ENCODE peak calls at places on chromosomes 13 and 19, in seven cellular contexts. J is H9, K is mucosa of gallbladder, V is ACHN, X is fibroblast of the aortic adventitia, M is HEK293T, P is activated T-cell treated with anti-CD3 and anti-CD28 coated beads for 1 hour. I is an unnamed sample.

GRCh38 chr13:59424661-59425060 is 739.1 kb downstream of the DIAPH3 start:
- DNase-seq in J (no peak), X (no peak), V (no peak), P (no peak), K (no peak), M (no peak), I (no peak)

GRCh38 chr13:44768233-44768632 is 192.1 kb upstream of the TSC22D1 start:
- DNase-seq in J (no peak), P (no peak), K (no peak), M (no peak), X (no peak), V (no peak), I (no peak)

GRCh38 chr19:17965370-17966114 is 1.4 kb upstream of the KCNN1 start:
- DNase-seq in K (no peak), X (no peak), P (no peak), V (no peak), J (no peak), M (no peak), I (no peak)

GRCh38 chr19:58356971-58357797 is 3.9 kb upstream of the A1BG start:
- DNase-seq in P (no peak), X (no peak), K (no peak), J (peak; percentile 45), M (no peak), V (no peak), I (no peak)

GRCh38 chr19:5216141-5216847 is 124.3 kb downstream of the PTPRS start:
- DNase-seq in P (no peak), J (no peak), K (no peak), X (no peak), V (no peak), M (no peak), I (no peak)

GRCh38 chr19:6577410-6578125 is 13.4 kb downstream of the CD70 start:
- DNase-seq in X (peak; percentile 30), K (no peak), M (no peak), P (no peak), V (no peak), J (peak; percentile 48), I (no peak)

GRCh38 chr13:98738213-98738612 is 14.3 kb downstream of the SLC15A1 start:
- DNase-seq in M (no peak), K (no peak), V (no peak), P (no peak), X (no peak), J (peak; percentile 62), I (no peak)

GRCh38 chr13:27194895-27195764 is 23.5 kb upstream of the USP12 start:
- DNase-seq in V (peak; percentile 90), J (peak; percentile 35), M (no peak), X (peak; percentile 94), P (no peak), K (peak; percentile 40), I (peak; percentile 88)

GRCh38 chr19:6056801-6057650 is 53.3 kb downstream of the RFX2 start:
- DNase-seq in P (no peak), X (peak; percentile 97), K (peak; percentile 74), V (peak; percentile 78), J (peak; percentile 39), M (no peak), I (peak; percentile 86)

GRCh38 chr19:41934849-41935374 is 6.7 kb upstream of the ERFL start:
- DNase-seq in J (peak; percentile 89), X (peak; percentile 53), V (peak; percentile 59), P (peak; percentile 71), M (peak; percentile 79), K (peak; percentile 49), I (peak; percentile 96)

GRCh38 chr19:44548736-44549135 is 19.3 kb upstream of the CEACAM20 start:
- DNase-seq in X (peak; percentile 66), V (peak; percentile 39), K (no peak), J (no peak), M (no peak), P (no peak), I (no peak)

GRCh38 chr13:39616087-39616694 is 13.2 kb upstream of the LHFPL6 start:
- DNase-seq in X (peak; percentile 82), V (peak; percentile 65), P (no peak), M (peak; percentile 78), J (peak; percentile 55), K (peak; percentile 51), I (peak; percentile 53)

GRCh38 chr13:57673197-57673596 is 41.7 kb downstream of the PCDH17 start:
- DNase-seq in V (no peak), X (no peak), K (no peak), M (no peak), J (no peak), P (no peak), I (no peak)

GRCh38 chr19:45816236-45817009 is 1.3 kb upstream of the RSPH6A start:
- DNase-seq in M (no peak), K (no peak), X (no peak), V (no peak), P (no peak), J (no peak), I (no peak)

GRCh38 chr13:76790519-76791289 is 95.5 kb downstream of the KCTD12 start:
- DNase-seq in V (no peak), J (no peak), K (no peak), M (no peak), X (peak; percentile 63), P (no peak), I (no peak)

GRCh38 chr19:3375221-3376088 is 9.1 kb downstream of the NFIC start:
- DNase-seq in P (no peak), X (peak; percentile 64), J (no peak), K (peak; percentile 68), M (no peak), V (no peak), I (no peak)

GRCh38 chr13:20168396-20168795 is 7.5 kb upstream of the GJA3 start:
- DNase-seq in J (no peak), K (no peak), M (no peak), P (no peak), V (no peak), X (no peak), I (no peak)

GRCh38 chr19:45113628-45114027 is 20.6 kb downstream of the PPP1R37 start:
- DNase-seq in J (no peak), V (no peak), M (no peak), P (no peak), X (no peak), K (peak; percentile 64), I (no peak)

GRCh38 chr13:30835442-30835841 is 70.6 kb upstream of the MEDAG start:
- DNase-seq in J (no peak), V (no peak), X (peak; percentile 50), K (peak; percentile 27), M (no peak), P (no peak), I (no peak)

GRCh38 chr19:44260695-44261446 is 1.2 kb downstream of the ZNF233 start:
- DNase-seq in P (no peak), X (no peak), V (no peak), M (no peak), K (no peak), J (no peak), I (no peak)

GRCh38 chr19:49533551-49534488 is 6.0 kb downstream of the RCN3 start:
- DNase-seq in M (peak; percentile 84), J (peak; percentile 79), V (peak; percentile 57), K (peak; percentile 70), P (peak; percentile 86), X (peak; percentile 23), I (peak; percentile 79)

GRCh38 chr13:100131863-100132574 is 43.1 kb downstream of the PCCA start:
- DNase-seq in J (no peak), X (peak; percentile 57), V (peak; percentile 84), M (peak; percentile 32), P (no peak), K (no peak), I (peak; percentile 77)

I was measured in A549.